ENCODE peak calls at places on chromosome 11, in five cellular contexts. Q, C, K, X and R are unnamed samples. For H3K36me3, the result is how much of the 10 kb centered on the place peaks cover.

GRCh38 chr11:105000797-105001196 is 22.2 kb downstream of the CASP5 start:
- DNase-seq in X (peak), Q (peak), C (no peak), K (no peak), R (peak)

GRCh38 chr11:131942878-131943277 is 572.5 kb downstream of the NTM start:
- DNase-seq in K (no peak), Q (no peak), C (no peak), X (no peak), R (no peak)

GRCh38 chr11:69094111-69094914 is 45.6 kb downstream of the TPCN2 start:
- DNase-seq in K (no peak), Q (no peak), C (no peak), X (no peak), R (no peak)

GRCh38 chr11:61328351-61328750 is 4.6 kb downstream of the DDB1 start:
- DNase-seq in Q (no peak), C (peak), X (no peak), K (no peak), R (no peak)

GRCh38 chr11:12523180-12523924 is 146.0 kb downstream of the PARVA start:
- DNase-seq in X (no peak), Q (no peak), C (no peak), K (no peak), R (no peak)

GRCh38 chr11:70252844-70253243 is 17.6 kb upstream of the PPFIA1 start:
- DNase-seq in X (no peak), C (peak), K (no peak), Q (no peak), R (no peak)

GRCh38 chr11:33766085-33766484 is 8.2 kb downstream of the FBXO3 start:
- DNase-seq in K (no peak), C (no peak), Q (no peak), X (no peak), R (no peak)

GRCh38 chr11:22317656-22318055 is 20.5 kb upstream of the SLC17A6 start:
- DNase-seq in Q (no peak), K (no peak), X (no peak), C (no peak), R (no peak)

GRCh38 chr11:116537121-116537520 is 235.7 kb downstream of the BUD13 start:
- DNase-seq in K (no peak), C (no peak), X (no peak), Q (no peak), R (no peak)

GRCh38 chr11:93133710-93134109 is 64.1 kb downstream of the SLC36A4 start:
- DNase-seq in X (no peak), Q (no peak), K (no peak), C (no peak), R (no peak)

GRCh38 chr11:72814831-72815618 is 814 bp downstream of the ATG16L2 start:
- DNase-seq in K (no peak), X (no peak), Q (peak), C (no peak), R (peak)

GRCh38 chr11:116644201-116644947 is 128.4 kb downstream of the BUD13 start:
- DNase-seq in Q (no peak), K (no peak), C (no peak), X (no peak), R (no peak)

GRCh38 chr11:44875056-44875455 is 75.6 kb downstream of the TP53I11 start:
- DNase-seq in X (no peak), K (no peak), Q (no peak), C (peak), R (no peak)

GRCh38 chr11:34647131-34647530 is 26.2 kb downstream of the EHF start:
- DNase-seq in K (no peak), Q (no peak), C (no peak), X (no peak), R (no peak)

GRCh38 chr11:102234779-102235439 is 82.4 kb upstream of the BIRC3 start:
- DNase-seq in K (no peak), C (no peak), X (no peak), Q (no peak), R (no peak)

GRCh38 chr11:118606157-118606843 is 1.1 kb upstream of the PHLDB1 start:
- DNase-seq in C (no peak), K (no peak), Q (no peak), X (no peak), R (no peak)

GRCh38 chr11:71992331-71992730 is 6.4 kb upstream of the IL18BP start:
- DNase-seq in Q (no peak), K (no peak), X (no peak), C (no peak), R (no peak)

GRCh38 chr11:94754335-94754734 is 13.8 kb upstream of the AMOTL1 start:
- DNase-seq in X (no peak), K (no peak), C (no peak), Q (no peak), R (no peak)

GRCh38 chr11:92216789-92217188 is 7.8 kb upstream of the FAT3 start:
- DNase-seq in Q (peak), X (no peak), C (no peak), K (no peak), R (no peak)

GRCh38 chr11:125090816-125091215 is 20.6 kb downstream of the TMEM218 start:
- DNase-seq in C (no peak), X (no peak), Q (no peak), K (no peak), R (no peak)

GRCh38 chr11:9747816-9748215 is 83.9 kb downstream of the SWAP70 start:
- DNase-seq in C (no peak), Q (no peak), K (peak), X (no peak), R (no peak)
- H3K36me3 ChIP-seq in C (under half), Q (under half), K (half or more), X (under half), R (under half)

GRCh38 chr11:2663506-2663905 is 36.3 kb downstream of the KCNQ1OT1 start:
- DNase-seq in X (no peak), Q (no peak), K (no peak), C (no peak), R (no peak)

GRCh38 chr11:2663915-2664314 is 35.9 kb downstream of the KCNQ1OT1 start:
- DNase-seq in Q (no peak), X (no peak), C (no peak), K (no peak), R (no peak)

GRCh38 chr11:2662024-2662312 is 37.8 kb downstream of the KCNQ1OT1 start:
- DNase-seq in Q (no peak), X (no peak), C (no peak), K (no peak), R (no peak)

GRCh38 chr11:2661173-2662023 is 38.4 kb downstream of the KCNQ1OT1 start:
- DNase-seq in X (no peak), K (no peak), C (no peak), Q (no peak), R (no peak)

DNA sequence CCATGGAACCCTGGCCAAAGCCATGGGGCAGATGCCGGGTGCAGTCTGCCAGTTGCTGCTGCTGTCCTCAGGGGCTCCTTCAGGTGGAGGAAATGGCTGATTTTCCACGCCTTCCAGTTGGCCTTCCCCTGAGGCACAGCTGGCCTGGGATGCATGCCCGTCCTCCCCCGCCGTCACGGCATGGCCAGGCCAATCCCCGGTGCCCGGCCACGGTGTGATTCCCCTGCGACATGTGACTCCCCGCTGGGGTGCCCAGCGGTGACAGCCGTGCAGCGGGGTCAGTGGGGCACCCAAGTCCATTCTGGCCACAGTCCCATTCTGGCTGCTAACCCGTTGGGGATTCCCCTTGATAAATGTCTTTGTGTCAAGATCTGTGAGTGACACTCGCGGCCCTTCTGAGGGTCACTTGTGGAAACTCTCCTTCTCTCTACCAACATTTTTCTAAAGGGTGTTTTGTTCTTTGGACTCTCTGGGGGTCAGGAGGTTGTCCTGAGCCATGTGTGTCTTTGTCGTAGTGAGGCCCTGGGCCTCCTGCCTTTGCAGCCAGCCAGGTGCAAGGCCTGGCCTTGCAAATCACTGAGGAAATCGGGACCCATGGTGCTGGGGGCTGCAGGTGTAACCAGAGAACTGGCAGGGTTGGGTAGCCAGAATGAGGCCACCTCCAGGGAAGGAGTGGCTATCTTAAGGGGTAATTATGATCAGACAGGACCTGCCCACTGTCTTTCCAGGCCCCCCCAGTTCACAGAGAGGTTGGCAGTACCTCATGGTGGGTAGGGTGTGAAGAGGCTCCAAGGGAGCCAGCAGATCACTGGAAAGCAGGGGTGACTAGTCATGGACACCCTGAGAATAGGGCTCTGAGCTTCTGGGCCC is 37.1 kb downstream of the KCNQ1OT1 start:
- DNase-seq in C (no peak), X (no peak), K (no peak), Q (no peak), R (no peak)
- H3K4me3 ChIP-seq in C (no peak), X (no peak), K (no peak), Q (no peak), R (no peak)

GRCh38 chr11:66220566-66220935 is 47.9 kb upstream of the RAB1B start:
- DNase-seq in C (no peak), Q (no peak), X (no peak), K (peak), R (no peak)

GRCh38 chr11:66218846-66219620 is 49.4 kb upstream of the RAB1B start:
- DNase-seq in Q (no peak), C (no peak), K (peak), X (no peak), R (no peak)

GRCh38 chr11:66218026-66218425 is 50.4 kb upstream of the RAB1B start:
- DNase-seq in Q (no peak), K (peak), X (no peak), C (no peak), R (peak)

GRCh38 chr11:66219846-66220565 is 48.4 kb upstream of the RAB1B start:
- DNase-seq in X (no peak), Q (no peak), C (no peak), K (peak), R (no peak)

GRCh38 chr11:66216911-66217310 is 51.5 kb upstream of the RAB1B start:
- DNase-seq in K (no peak), X (no peak), C (no peak), Q (no peak), R (no peak)
- H3K36me3 ChIP-seq in K (half or more), X (half or more), C (under half), Q (under half), R (under half)

GRCh38 chr11:126375726-126376125 is 20.2 kb downstream of the ST3GAL4 start:
- DNase-seq in X (no peak), C (no peak), K (no peak), Q (no peak), R (no peak)
- H3K4me3 ChIP-seq in X (no peak), C (no peak), K (no peak), Q (no peak), R (no peak)

GRCh38 chr11:605286-606129 is 10.2 kb downstream of the IRF7 start:
- DNase-seq in K (no peak), C (no peak), Q (no peak), X (no peak), R (no peak)

GRCh38 chr11:608751-609354 is 6.9 kb downstream of the IRF7 start:
- DNase-seq in Q (no peak), K (no peak), C (no peak), X (no peak), R (no peak)

GRCh38 chr11:607971-608659 is 7.6 kb downstream of the IRF7 start:
- DNase-seq in K (no peak), X (no peak), Q (no peak), C (no peak), R (no peak)

GRCh38 chr11:606245-606644 is 9.5 kb downstream of the IRF7 start:
- DNase-seq in K (no peak), Q (no peak), X (no peak), C (no peak), R (no peak)

DNA sequence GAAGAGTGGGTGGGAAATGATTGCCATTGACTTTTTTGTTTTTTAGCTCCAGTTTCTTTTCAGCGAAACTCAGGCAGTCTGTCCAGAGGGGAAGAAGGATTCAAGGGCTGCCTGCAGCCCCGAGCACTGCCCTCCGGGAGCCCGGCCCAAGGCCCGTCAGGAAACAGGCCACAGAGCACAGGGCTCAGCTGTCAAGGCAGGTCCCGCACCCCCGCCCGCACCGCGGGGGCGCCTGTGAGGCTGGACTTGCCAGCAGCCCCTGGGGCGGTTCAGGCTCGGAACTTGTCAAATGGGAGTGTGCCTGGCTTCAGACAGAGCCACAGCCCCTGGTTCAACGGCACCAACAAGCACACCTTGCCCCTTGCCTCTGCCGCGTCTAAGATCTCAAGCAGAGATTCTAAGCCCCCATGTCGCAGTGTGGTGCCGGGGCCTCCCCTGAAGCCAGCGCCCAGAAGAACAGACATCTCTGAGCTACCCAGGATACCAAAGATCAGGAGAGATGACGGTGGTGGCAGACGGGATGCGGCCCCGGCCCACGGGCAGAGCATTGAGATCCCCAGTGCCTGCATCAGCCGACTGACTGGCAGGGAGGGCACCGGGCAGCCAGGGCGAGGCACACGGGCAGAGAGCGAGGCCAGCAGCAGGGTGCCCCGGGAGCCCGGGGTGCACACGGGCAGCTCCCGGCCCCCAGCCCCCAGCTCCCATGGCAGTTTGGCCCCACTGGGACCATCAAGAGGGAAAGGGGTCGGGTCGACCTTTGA is 8.6 kb downstream of the IRF7 start:
- DNase-seq in K (no peak), C (no peak), X (no peak), Q (no peak), R (no peak)
- H3K36me3 ChIP-seq in K (half or more), C (under half), X (half or more), Q (under half), R (under half)